ENCODE peak calls at places on chromosomes 5 and 9, in eight cellular contexts. One of them, this sample, is unnamed.

GRCh38 chr5:124528838-124529237 is 217.6 kb downstream of the ZNF608 start:
- DNase-seq in GM23338: no peak
- DNase-seq in OCI-LY7: no peak
- DNase-seq in HCT116: no peak
- DNase-seq in hepatocyte: no peak
- DNase-seq in PC-3: peak; percentile 13
- DNase-seq in MM.1S: no peak
- DNase-seq in SK-N-SH: no peak
- DNase-seq in this sample: no peak

GRCh38 chr9:129072171-129072570 is 8.7 kb upstream of the DOLPP1 start:
- DNase-seq in GM23338: no peak
- DNase-seq in OCI-LY7: no peak
- DNase-seq in HCT116: no peak
- DNase-seq in hepatocyte: no peak
- DNase-seq in PC-3: no peak
- DNase-seq in MM.1S: no peak
- DNase-seq in SK-N-SH: no peak
- DNase-seq in this sample: no peak

GRCh38 chr5:169413416-169413815 is 112.5 kb upstream of the SLIT3 start:
- DNase-seq in GM23338: no peak
- DNase-seq in OCI-LY7: no peak
- DNase-seq in HCT116: no peak
- DNase-seq in hepatocyte: no peak
- DNase-seq in PC-3: no peak
- DNase-seq in MM.1S: no peak
- DNase-seq in SK-N-SH: no peak
- DNase-seq in this sample: no peak

GRCh38 chr9:71763752-71764332 is 4.5 kb downstream of the CEMIP2 start:
- DNase-seq in GM23338: no peak
- DNase-seq in OCI-LY7: no peak
- DNase-seq in HCT116: no peak
- DNase-seq in hepatocyte: no peak
- DNase-seq in PC-3: peak; percentile 42
- DNase-seq in MM.1S: no peak
- DNase-seq in SK-N-SH: no peak
- DNase-seq in this sample: no peak

GRCh38 chr9:137745541-137745991 is 126.8 kb downstream of the EHMT1 start:
- DNase-seq in GM23338: no peak
- DNase-seq in OCI-LY7: peak; percentile 85
- DNase-seq in HCT116: peak; percentile 19
- DNase-seq in hepatocyte: peak; percentile 57
- DNase-seq in PC-3: peak; percentile 43
- DNase-seq in MM.1S: no peak
- DNase-seq in SK-N-SH: no peak
- DNase-seq in this sample: no peak

GRCh38 chr5:5767286-5767928 is 344.9 kb downstream of the ICE1 start:
- DNase-seq in GM23338: no peak
- DNase-seq in OCI-LY7: no peak
- DNase-seq in HCT116: no peak
- DNase-seq in hepatocyte: no peak
- DNase-seq in PC-3: no peak
- DNase-seq in MM.1S: no peak
- DNase-seq in SK-N-SH: no peak
- DNase-seq in this sample: no peak

GRCh38 chr9:110189001-110189400 is 19.0 kb downstream of the C9orf152 start:
- DNase-seq in GM23338: no peak
- DNase-seq in OCI-LY7: peak; percentile 20
- DNase-seq in HCT116: no peak
- DNase-seq in hepatocyte: peak; percentile 41
- DNase-seq in PC-3: no peak
- DNase-seq in MM.1S: no peak
- DNase-seq in SK-N-SH: no peak
- DNase-seq in this sample: no peak

GRCh38 chr5:952597-953271 is 55.9 kb upstream of the NKD2 start:
- DNase-seq in GM23338: no peak
- DNase-seq in OCI-LY7: no peak
- DNase-seq in HCT116: no peak
- DNase-seq in hepatocyte: no peak
- DNase-seq in PC-3: no peak
- DNase-seq in MM.1S: no peak
- DNase-seq in SK-N-SH: no peak
- DNase-seq in this sample: no peak

GRCh38 chr9:935348-935965 is 41.0 kb upstream of the DMRT3 start:
- DNase-seq in GM23338: no peak
- DNase-seq in OCI-LY7: no peak
- DNase-seq in HCT116: no peak
- DNase-seq in hepatocyte: peak; percentile 33
- DNase-seq in PC-3: peak; percentile 46
- DNase-seq in MM.1S: no peak
- DNase-seq in SK-N-SH: peak; percentile 10
- DNase-seq in this sample: no peak

GRCh38 chr5:65192326-65192725 is 289.4 kb downstream of the ADAMTS6 start:
- DNase-seq in GM23338: no peak
- DNase-seq in OCI-LY7: no peak
- DNase-seq in HCT116: no peak
- DNase-seq in hepatocyte: no peak
- DNase-seq in PC-3: no peak
- DNase-seq in MM.1S: no peak
- DNase-seq in SK-N-SH: no peak
- DNase-seq in this sample: no peak

GRCh38 chr5:14168139-14168792 is 25.1 kb downstream of the TRIO start:
- DNase-seq in GM23338: no peak
- DNase-seq in OCI-LY7: peak; percentile 42
- DNase-seq in HCT116: no peak
- DNase-seq in hepatocyte: no peak
- DNase-seq in PC-3: peak; percentile 57
- DNase-seq in MM.1S: no peak
- DNase-seq in SK-N-SH: no peak
- DNase-seq in this sample: no peak

GRCh38 chr9:112046181-112046580 is 128.9 kb downstream of the SUSD1 start:
- DNase-seq in GM23338: no peak
- DNase-seq in OCI-LY7: no peak
- DNase-seq in HCT116: no peak
- DNase-seq in hepatocyte: no peak
- DNase-seq in PC-3: peak; percentile 86
- DNase-seq in MM.1S: no peak
- DNase-seq in SK-N-SH: no peak
- DNase-seq in this sample: no peak

GRCh38 chr9:36450110-36450732 is 50.2 kb upstream of the RNF38 start:
- DNase-seq in GM23338: peak; percentile 81
- DNase-seq in OCI-LY7: peak; percentile 61
- DNase-seq in HCT116: peak; percentile 22
- DNase-seq in hepatocyte: peak; percentile 65
- DNase-seq in PC-3: peak; percentile 72
- DNase-seq in MM.1S: peak; percentile 26
- DNase-seq in SK-N-SH: peak; percentile 53
- DNase-seq in this sample: peak; percentile 64

GRCh38 chr5:18334949-18335348 is 700.7 kb downstream of the TAF11L14 start:
- DNase-seq in GM23338: no peak
- DNase-seq in OCI-LY7: no peak
- DNase-seq in HCT116: no peak
- DNase-seq in hepatocyte: no peak
- DNase-seq in PC-3: no peak
- DNase-seq in MM.1S: no peak
- DNase-seq in SK-N-SH: no peak
- DNase-seq in this sample: no peak

GRCh38 chr9:107971241-107971640 is 481.7 kb upstream of the KLF4 start:
- DNase-seq in GM23338: no peak
- DNase-seq in OCI-LY7: no peak
- DNase-seq in HCT116: no peak
- DNase-seq in hepatocyte: no peak
- DNase-seq in PC-3: no peak
- DNase-seq in MM.1S: no peak
- DNase-seq in SK-N-SH: no peak
- DNase-seq in this sample: no peak

GRCh38 chr5:162683280-162683679 is 615.7 kb downstream of the GABRG2 start:
- DNase-seq in GM23338: no peak
- DNase-seq in OCI-LY7: no peak
- DNase-seq in HCT116: no peak
- DNase-seq in hepatocyte: no peak
- DNase-seq in PC-3: peak; percentile 82
- DNase-seq in MM.1S: no peak
- DNase-seq in SK-N-SH: no peak
- DNase-seq in this sample: no peak

GRCh38 chr9:79742145-79742820 is 170.5 kb downstream of the TLE4 start:
- DNase-seq in GM23338: peak; percentile 2
- DNase-seq in OCI-LY7: no peak
- DNase-seq in HCT116: no peak
- DNase-seq in hepatocyte: no peak
- DNase-seq in PC-3: no peak
- DNase-seq in MM.1S: no peak
- DNase-seq in SK-N-SH: no peak
- DNase-seq in this sample: no peak

GRCh38 chr5:152259702-152260101 is 145.4 kb downstream of the NMUR2 start:
- DNase-seq in GM23338: no peak
- DNase-seq in OCI-LY7: no peak
- DNase-seq in HCT116: no peak
- DNase-seq in hepatocyte: no peak
- DNase-seq in PC-3: no peak
- DNase-seq in MM.1S: no peak
- DNase-seq in SK-N-SH: no peak
- DNase-seq in this sample: no peak

DNA sequence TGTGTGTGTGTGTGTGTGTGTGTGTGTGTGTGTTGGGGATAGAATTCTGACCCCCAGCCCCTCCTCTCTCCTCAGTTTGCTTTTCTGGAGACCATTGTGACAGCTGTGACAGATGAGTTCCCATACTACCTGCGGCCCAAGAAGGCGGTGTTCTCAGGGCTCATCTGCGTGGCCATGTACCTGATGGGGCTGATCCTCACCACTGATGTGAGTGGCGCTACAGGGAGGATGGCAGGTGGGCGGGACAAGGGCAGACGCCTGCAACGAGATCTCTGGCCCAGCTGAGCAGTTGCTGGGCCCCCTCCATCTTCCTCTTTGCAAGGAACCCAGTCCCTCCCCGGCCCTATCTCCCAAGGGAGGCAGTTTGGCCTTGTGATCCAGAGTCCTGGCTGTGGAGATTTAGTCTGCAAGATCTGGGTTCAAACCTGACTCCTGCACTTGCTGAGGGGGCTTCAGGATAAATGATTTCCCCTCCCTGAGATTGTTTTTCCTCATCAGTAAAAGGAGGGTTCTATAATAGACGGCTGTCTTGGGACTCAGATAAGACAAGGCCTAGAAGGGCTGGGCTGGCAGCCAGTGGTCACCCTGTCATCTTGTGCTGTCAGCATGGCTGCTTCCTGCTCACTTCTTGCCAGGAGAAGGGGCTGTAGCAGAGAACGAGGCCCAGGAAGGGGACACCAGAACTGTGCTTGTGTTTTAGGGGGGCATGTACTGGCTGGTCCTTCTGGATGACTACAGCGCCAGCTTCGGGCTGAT is 14.1 kb downstream of the SLC6A7 start:
- DNase-seq in GM23338: no peak
- DNase-seq in OCI-LY7: no peak
- DNase-seq in HCT116: no peak
- DNase-seq in hepatocyte: no peak
- DNase-seq in PC-3: no peak
- DNase-seq in MM.1S: no peak
- DNase-seq in SK-N-SH: no peak
- DNase-seq in this sample: no peak
- TF ChIP-seq CTCF in GM23338: no peak
- TF ChIP-seq CTCF in OCI-LY7: no peak
- TF ChIP-seq CTCF in HCT116: no peak
- TF ChIP-seq CTCF in hepatocyte: no peak
- TF ChIP-seq CTCF in PC-3: no peak
- TF ChIP-seq CTCF in MM.1S: no peak
- TF ChIP-seq CTCF in SK-N-SH: no peak
- TF ChIP-seq CTCF in this sample: no peak

GRCh38 chr9:96620832-96621269 is 1.2 kb upstream of the CDC14B start:
- DNase-seq in GM23338: peak; percentile 81
- DNase-seq in OCI-LY7: peak; percentile 23
- DNase-seq in HCT116: no peak
- DNase-seq in hepatocyte: peak; percentile 23
- DNase-seq in PC-3: no peak
- DNase-seq in MM.1S: no peak
- DNase-seq in SK-N-SH: no peak
- DNase-seq in this sample: peak; percentile 70
- H2AFZ ChIP-seq in GM23338: no peak overlapping the region
- H2AFZ ChIP-seq in OCI-LY7: peak overlapping the region; percentile 42
- H2AFZ ChIP-seq in HCT116: peak overlapping the region; percentile 100
- H2AFZ ChIP-seq in hepatocyte: peak overlapping the region; percentile 32
- H2AFZ ChIP-seq in PC-3: no peak overlapping the region
- H2AFZ ChIP-seq in MM.1S: no peak overlapping the region
- H2AFZ ChIP-seq in SK-N-SH: peak overlapping the region; percentile 93
- H2AFZ ChIP-seq in this sample: peak overlapping the region; percentile 93

DNA sequence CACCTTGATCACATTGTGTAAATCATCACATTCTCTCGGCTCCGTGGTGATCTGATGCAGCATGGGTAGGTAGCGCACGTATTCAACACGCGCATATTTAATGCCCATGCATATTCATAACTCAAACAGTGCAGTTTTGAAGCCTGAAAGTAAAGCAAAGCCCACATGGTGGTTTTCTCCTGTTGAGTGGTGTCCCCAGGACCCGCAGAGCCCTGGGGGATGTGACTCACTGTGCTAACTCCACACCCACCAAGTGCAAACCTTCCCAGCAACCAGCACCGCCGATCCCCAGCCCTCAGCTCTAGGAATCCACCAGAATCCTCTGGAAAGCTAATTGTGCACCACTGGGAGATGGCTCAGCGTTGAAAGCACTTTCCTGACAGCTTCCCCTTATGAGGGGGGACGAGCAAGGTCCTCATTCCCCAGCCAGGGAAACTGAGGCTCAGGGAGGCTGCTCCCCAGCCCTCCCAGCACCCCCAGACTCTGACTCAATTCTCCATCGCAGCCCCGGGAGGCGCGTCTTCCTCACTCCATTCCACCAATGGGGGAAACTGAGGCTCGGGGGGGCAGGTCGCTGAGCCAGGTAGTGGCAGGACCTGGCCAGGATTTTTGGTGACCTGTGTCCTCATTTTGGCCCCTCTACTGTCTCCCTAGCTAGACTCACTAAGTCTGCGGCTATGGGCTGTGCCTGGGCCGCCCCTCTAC is 46.3 kb downstream of the SARDH start:
- DNase-seq in GM23338: no peak
- DNase-seq in OCI-LY7: no peak
- DNase-seq in HCT116: no peak
- DNase-seq in hepatocyte: peak; percentile 64
- DNase-seq in PC-3: peak; percentile 75
- DNase-seq in MM.1S: no peak
- DNase-seq in SK-N-SH: no peak
- DNase-seq in this sample: no peak
- TF ChIP-seq EZH2phosphoT487 in GM23338: no peak
- TF ChIP-seq EZH2phosphoT487 in OCI-LY7: no peak
- TF ChIP-seq EZH2phosphoT487 in HCT116: no peak
- TF ChIP-seq EZH2phosphoT487 in hepatocyte: no peak
- TF ChIP-seq EZH2phosphoT487 in PC-3: no peak
- TF ChIP-seq EZH2phosphoT487 in MM.1S: no peak
- TF ChIP-seq EZH2phosphoT487 in SK-N-SH: no peak
- TF ChIP-seq EZH2phosphoT487 in this sample: no peak

DNA sequence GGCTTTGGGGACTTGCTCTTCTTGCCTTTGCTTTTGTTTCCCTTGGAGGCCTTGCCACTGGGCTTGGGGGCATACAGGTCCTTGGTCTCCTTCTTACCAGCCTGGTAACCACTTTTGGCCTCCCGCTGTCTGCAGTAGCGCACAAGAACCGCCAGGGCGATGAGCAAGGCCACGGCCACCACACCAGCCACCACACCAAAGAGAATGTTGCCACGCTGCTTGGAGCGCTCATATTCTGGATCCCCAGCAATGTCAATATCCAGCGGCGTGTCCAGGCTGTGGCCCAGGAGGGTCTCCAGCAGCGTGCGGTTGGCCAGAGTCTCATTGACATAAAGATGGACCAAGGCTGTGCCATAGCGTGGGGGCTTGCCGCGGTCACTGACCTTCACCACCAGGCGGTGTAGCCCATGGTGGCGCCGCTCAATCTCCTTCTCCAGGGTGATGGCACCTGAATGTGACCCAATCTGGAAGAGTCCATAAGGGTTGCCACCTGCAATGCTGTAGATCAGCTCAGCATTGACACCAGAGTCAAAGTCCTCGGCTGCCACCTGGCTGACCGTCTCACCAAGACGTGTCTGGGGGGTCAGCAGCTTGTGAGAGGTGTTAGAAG is 14.5 kb downstream of the PCDH1 start:
- DNase-seq in GM23338: no peak
- DNase-seq in OCI-LY7: no peak
- DNase-seq in HCT116: no peak
- DNase-seq in hepatocyte: no peak
- DNase-seq in PC-3: no peak
- DNase-seq in MM.1S: no peak
- DNase-seq in SK-N-SH: no peak
- DNase-seq in this sample: no peak
- TF ChIP-seq CTCF in GM23338: no peak
- TF ChIP-seq CTCF in OCI-LY7: no peak
- TF ChIP-seq CTCF in HCT116: no peak
- TF ChIP-seq CTCF in hepatocyte: no peak
- TF ChIP-seq CTCF in PC-3: no peak
- TF ChIP-seq CTCF in MM.1S: no peak
- TF ChIP-seq CTCF in SK-N-SH: no peak
- TF ChIP-seq CTCF in this sample: no peak

This sample was measured in neural progenitor cell.